ENCODE peak calls at places on chromosomes 1 and 21, in four cellular contexts. D is HS-27A; S is stimulated activated CD4-positive, alpha-beta T cell treated with anti-CD3 and anti-CD28 coated beads, Interleukin-15, amount 100 ng/mL, for 1 hour; Q is cardiac fibroblast. K is an unnamed sample.

GRCh38 chr1:246448373-246448772 is 58.7 kb downstream of the SMYD3 start:
- DNase-seq in D (no peak), S (no peak), Q (no peak), K (no peak)

GRCh38 chr1:21909787-21910503 is 27.2 kb downstream of the HSPG2 start:
- DNase-seq in D (no peak), S (peak; percentile 16), Q (peak; percentile 85), K (peak; percentile 63)

GRCh38 chr1:12159826-12160225 is 7.0 kb upstream of the TNFRSF1B start:
- DNase-seq in D (no peak), S (no peak), Q (no peak), K (no peak)

GRCh38 chr1:203252678-203253077 is 23.2 kb upstream of the CHIT1 start:
- DNase-seq in D (no peak), S (no peak), Q (no peak), K (no peak)

GRCh38 chr1:199859525-199859924 is 168.0 kb upstream of the NR5A2 start:
- DNase-seq in D (peak; percentile 17), S (no peak), Q (peak; percentile 90), K (peak; percentile 94)

GRCh38 chr1:43625063-43625780 is 24.7 kb upstream of the KDM4A start:
- DNase-seq in D (no peak), S (no peak), Q (no peak), K (no peak)

GRCh38 chr1:211653329-211653728 is 22.1 kb downstream of the NEK2 start:
- DNase-seq in D (no peak), S (no peak), Q (no peak), K (no peak)

GRCh38 chr21:32806810-32807386 is 35.3 kb upstream of the PAXBP1 start:
- DNase-seq in D (no peak), S (no peak), Q (no peak), K (peak; percentile 50)

GRCh38 chr1:204065174-204065985 is 7.5 kb upstream of the SOX13 start:
- DNase-seq in D (no peak), S (no peak), Q (peak; percentile 63), K (no peak)

GRCh38 chr1:40064797-40065492 is 24.4 kb downstream of the CAP1 start:
- DNase-seq in D (no peak), S (no peak), Q (peak; percentile 43), K (no peak)

GRCh38 chr1:25758466-25759070 is 41.4 kb upstream of the SELENON start:
- DNase-seq in D (no peak), S (no peak), Q (no peak), K (no peak)

GRCh38 chr1:29505537-29506220 is 269.4 kb downstream of the PTPRU start:
- DNase-seq in D (no peak), S (no peak), Q (no peak), K (no peak)

GRCh38 chr1:21157868-21158267 is 18.8 kb downstream of the EIF4G3 start:
- DNase-seq in D (no peak), S (no peak), Q (no peak), K (no peak)

GRCh38 chr1:20610950-20611349 is 22.1 kb downstream of the CDA start:
- DNase-seq in D (no peak), S (no peak), Q (no peak), K (no peak)

GRCh38 chr1:221605569-221605968 is 136.3 kb downstream of the DUSP10 start:
- DNase-seq in D (no peak), S (no peak), Q (no peak), K (no peak)

GRCh38 chr1:233005703-233006102 is 55.3 kb downstream of the NTPCR start:
- DNase-seq in D (no peak), S (no peak), Q (no peak), K (peak; percentile 40)

GRCh38 chr1:32709075-32709474 is 6.5 kb upstream of the SYNC start:
- DNase-seq in D (no peak), S (no peak), Q (no peak), K (no peak)

GRCh38 chr1:31936278-31936965 is 1.7 kb downstream of the PTP4A2 start:
- DNase-seq in D (no peak), S (no peak), Q (no peak), K (peak; percentile 39)

GRCh38 chr21:32916522-32917099 is 109.1 kb upstream of the OLIG2 start:
- DNase-seq in D (no peak), S (no peak), Q (no peak), K (no peak)

GRCh38 chr1:46615735-46616134 is 876 bp downstream of the MOB3C start:
- DNase-seq in D (no peak), S (no peak), Q (no peak), K (no peak)

GRCh38 chr1:200336111-200336845 is 73.6 kb downstream of the ZNF281 start:
- DNase-seq in D (no peak), S (no peak), Q (peak; percentile 47), K (peak; percentile 76)

GRCh38 chr1:37817481-37817880 is 9.5 kb upstream of the YRDC start:
- DNase-seq in D (no peak), S (no peak), Q (peak; percentile 30), K (peak; percentile 76)

GRCh38 chr1:56248138-56248537 is 331.2 kb downstream of the PLPP3 start:
- DNase-seq in D (no peak), S (no peak), Q (no peak), K (no peak)

GRCh38 chr1:43963006-43963405 is 6.8 kb upstream of the DPH2 start:
- DNase-seq in D (no peak), S (no peak), Q (no peak), K (no peak)

GRCh38 chr1:209645574-209646452 is 6.4 kb downstream of the LAMB3 start:
- DNase-seq in D (no peak), S (no peak), Q (peak; percentile 30), K (no peak)

GRCh38 chr1:157137051-157137772 is 983 bp downstream of the ETV3 start:
- DNase-seq in D (no peak), S (no peak), Q (peak; percentile 35), K (peak; percentile 26)

GRCh38 chr1:225794954-225795353 is 15.0 kb upstream of the EPHX1 start:
- DNase-seq in D (no peak), S (no peak), Q (no peak), K (no peak)

GRCh38 chr1:51851882-51852396 is 26.6 kb downstream of the NRDC start:
- DNase-seq in D (no peak), S (no peak), Q (no peak), K (no peak)

GRCh38 chr1:155759966-155760630 is 71.2 kb downstream of the DAP3 start:
- DNase-seq in D (no peak), S (no peak), Q (no peak), K (no peak)

GRCh38 chr21:25936776-25937175 is 202.0 kb downstream of the GABPA start:
- DNase-seq in D (no peak), S (no peak), Q (no peak), K (peak; percentile 25)

GRCh38 chr1:62687903-62688686 is at the start of gene DOCK7:
- DNase-seq in D (no peak), S (peak; percentile 32), Q (peak; percentile 84), K (peak; percentile 87)

GRCh38 chr1:184162266-184162665 is 110.7 kb downstream of the TSEN15 start:
- DNase-seq in D (no peak), S (no peak), Q (peak; percentile 27), K (no peak)

GRCh38 chr1:1137256-1138045 is 21.6 kb upstream of the C1orf159 start:
- DNase-seq in D (no peak), S (peak; percentile 64), Q (no peak), K (no peak)